ENCODE peak calls at places on chromosomes 5 and 9, in nine cellular contexts. C is aorta, L is adipocyte, D is tibial artery, E is MM.1S, A is iPS DF 6.9, F is A549, R is kidney, Q is PC-9. G is an unnamed sample.

GRCh38 chr5:129904102-129904666 is at the start of gene CHSY3:
- DNase-seq in L (peak; percentile 96), Q (peak; percentile 52), D (peak; percentile 95), A (no peak), C (peak; percentile 96), E (peak; percentile 83), F (peak; percentile 40), R (peak; percentile 95), G (no peak)

GRCh38 chr9:76353280-76353679 is 40.9 kb downstream of the RFK start:
- DNase-seq in E (no peak), Q (peak; percentile 59), D (no peak), C (no peak), R (no peak), A (no peak), F (no peak), L (no peak), G (no peak)

GRCh38 chr5:126419102-126419501 is 4.1 kb upstream of the GRAMD2B start:
- DNase-seq in D (no peak), C (no peak), L (no peak), F (no peak), E (no peak), R (no peak), Q (no peak), A (no peak), G (no peak)

GRCh38 chr9:75121914-75122558 is 33.7 kb downstream of the OSTF1 start:
- DNase-seq in A (no peak), F (no peak), R (no peak), C (no peak), E (no peak), D (no peak), Q (no peak), L (no peak), G (no peak)

GRCh38 chr9:95341262-95342011 is 23.9 kb upstream of the FANCC start:
- DNase-seq in Q (peak; percentile 52), E (no peak), C (no peak), D (no peak), L (peak; percentile 22), R (no peak), F (no peak), A (no peak), G (no peak)

GRCh38 chr5:106876665-106877194 is 794.0 kb downstream of the EFNA5 start:
- DNase-seq in E (no peak), C (no peak), D (no peak), L (no peak), A (peak; percentile 25), F (no peak), R (no peak), Q (no peak), G (no peak)

GRCh38 chr9:131697097-131697496 is 42.8 kb downstream of the RAPGEF1 start:
- DNase-seq in A (no peak), E (no peak), D (no peak), C (no peak), F (no peak), R (peak; percentile 93), Q (no peak), L (peak; percentile 14), G (no peak)

GRCh38 chr9:76576344-76576743 is 117.4 kb downstream of the GCNT1 start:
- DNase-seq in E (no peak), A (no peak), L (peak; percentile 76), D (no peak), R (no peak), Q (no peak), F (no peak), C (no peak), G (peak; percentile 3)

GRCh38 chr5:170546257-170546656 is 42.4 kb downstream of the KCNIP1 start:
- DNase-seq in E (no peak), A (no peak), Q (no peak), D (no peak), R (no peak), C (no peak), L (no peak), F (no peak), G (no peak)

GRCh38 chr5:58773744-58774441 is 191.0 kb downstream of the RAB3C start:
- DNase-seq in C (no peak), A (no peak), L (no peak), E (no peak), D (no peak), R (no peak), F (no peak), Q (no peak), G (no peak)

DNA sequence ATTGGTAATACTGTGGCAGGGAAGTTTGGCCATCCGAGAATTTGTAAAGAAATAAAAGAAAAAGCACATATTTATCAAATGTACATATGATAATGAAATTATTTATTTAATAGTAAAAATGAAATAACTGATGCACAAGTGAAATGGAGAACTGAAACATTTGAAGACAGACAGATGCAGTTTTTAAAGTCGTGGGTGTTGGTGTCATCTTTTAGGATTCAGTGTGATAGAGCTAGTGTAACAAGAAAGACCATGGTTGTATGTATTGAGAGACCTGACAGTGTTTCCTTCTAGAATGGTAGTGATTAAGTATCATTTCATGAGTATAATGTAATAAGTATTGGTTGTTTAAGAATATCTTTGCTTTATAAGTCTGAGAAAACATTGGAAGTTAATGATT is 2.4 kb downstream of the SEC61B start:
- DNase-seq in C (no peak), A (no peak), E (no peak), R (no peak), Q (no peak), D (no peak), F (no peak), L (no peak), G (no peak)
- H3K4me1 ChIP-seq in C (no peaks in the 10 kb centered on the region), A (no peaks in the 10 kb centered on the region), E (peaks cover 15% of the 10 kb centered on the region), R (peaks cover 7% of the 10 kb centered on the region), Q (peaks cover 26% of the 10 kb centered on the region), D (peaks cover 47% of the 10 kb centered on the region), F (peaks cover 20% of the 10 kb centered on the region), L (peaks cover 45% of the 10 kb centered on the region), G (peaks cover 19% of the 10 kb centered on the region)

DNA sequence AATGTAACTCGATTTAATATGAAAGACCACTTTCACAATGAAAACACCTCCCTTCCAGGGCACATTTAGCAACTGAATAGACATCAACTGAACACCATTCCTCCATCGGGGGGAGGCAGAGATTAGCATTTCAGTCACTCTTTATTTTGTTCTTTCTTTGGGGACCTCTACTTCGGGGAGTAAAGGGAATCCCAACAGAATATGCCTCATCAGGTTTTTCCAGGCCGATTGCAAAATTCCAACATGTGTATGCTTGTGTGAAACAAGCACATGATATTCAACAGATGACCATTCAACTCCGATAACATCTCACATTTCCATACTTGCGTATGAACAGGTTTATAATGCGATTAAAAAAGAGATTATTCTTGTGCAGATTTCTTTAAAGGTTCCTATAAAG is 124.2 kb upstream of the RETREG1 start:
- DNase-seq in A (no peak), R (no peak), F (no peak), L (peak; percentile 26), E (no peak), D (no peak), C (no peak), Q (no peak), G (no peak)
- H3K4me3 ChIP-seq in A (peak overlapping the region; percentile 41), R (no peak overlapping the region), F (no peak overlapping the region), L (peak overlapping the region; percentile 70), E (no peak overlapping the region), D (no peak overlapping the region), C (no peak overlapping the region), Q (no peak overlapping the region), G (no peak overlapping the region)

GRCh38 chr5:1516615-1517601 is 6.9 kb downstream of the LPCAT1 start:
- DNase-seq in D (peak; percentile 63), L (peak; percentile 66), Q (peak; percentile 86), A (no peak), E (no peak), R (peak; percentile 79), C (peak; percentile 76), F (peak; percentile 33), G (no peak)

GRCh38 chr5:1515311-1515920 is 8.3 kb downstream of the LPCAT1 start:
- DNase-seq in Q (no peak), A (no peak), C (peak; percentile 67), R (peak; percentile 63), D (peak; percentile 40), L (no peak), E (no peak), F (no peak), G (no peak)

GRCh38 chr5:1514027-1514818 is 9.5 kb downstream of the LPCAT1 start:
- DNase-seq in C (peak; percentile 59), Q (no peak), A (no peak), E (no peak), F (no peak), D (peak; percentile 59), R (peak; percentile 59), L (no peak), G (no peak)

GRCh38 chr5:1517838-1518237 is 5.9 kb downstream of the LPCAT1 start:
- DNase-seq in C (peak; percentile 75), D (peak; percentile 52), F (no peak), E (no peak), Q (no peak), R (peak; percentile 61), A (no peak), L (no peak), G (no peak)

DNA sequence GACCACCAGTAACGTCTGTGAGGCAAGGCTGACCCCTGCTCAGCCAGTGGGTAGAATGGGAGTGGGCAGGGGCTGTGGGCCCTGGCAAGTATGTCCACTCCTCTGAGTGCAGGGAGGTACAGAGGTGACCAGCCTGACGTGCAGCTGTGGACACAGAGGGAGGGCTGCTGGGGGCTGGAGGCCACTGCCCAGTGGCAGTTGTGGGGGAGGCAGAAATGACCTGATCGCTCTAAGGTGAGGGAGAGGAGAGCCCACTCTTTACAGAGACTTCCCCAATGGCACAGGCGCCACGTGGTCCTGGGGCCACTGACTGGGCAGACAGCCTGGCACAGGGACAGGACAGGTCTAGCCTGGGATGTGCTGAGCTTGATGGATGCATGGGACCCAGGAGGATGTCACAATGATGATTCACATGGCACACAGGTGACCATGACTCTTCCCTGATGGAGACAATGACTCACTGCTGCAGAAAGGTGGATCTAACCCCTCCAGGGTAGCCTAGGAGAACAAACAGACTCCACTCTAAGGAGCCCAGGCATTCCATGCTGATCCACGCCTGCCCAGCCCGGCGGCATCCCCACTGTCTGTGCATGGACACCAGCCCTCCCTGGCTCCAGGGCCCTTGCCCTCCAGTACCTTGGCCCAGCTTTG is 7.7 kb downstream of the LPCAT1 start:
- DNase-seq in L (no peak), E (no peak), R (peak; percentile 64), D (peak; percentile 50), C (peak; percentile 47), F (peak; percentile 93), A (no peak), Q (peak; percentile 100), G (no peak)
- H3K4me1 ChIP-seq in L (peaks cover 13% of the 10 kb centered on the region), E (peaks cover 60% of the 10 kb centered on the region), R (no peaks in the 10 kb centered on the region), D (peaks cover 7% of the 10 kb centered on the region), C (no peaks in the 10 kb centered on the region), F (peaks cover 83% of the 10 kb centered on the region), A (peaks cover 36% of the 10 kb centered on the region), Q (peaks cover 64% of the 10 kb centered on the region), G (peaks cover 6% of the 10 kb centered on the region)

DNA sequence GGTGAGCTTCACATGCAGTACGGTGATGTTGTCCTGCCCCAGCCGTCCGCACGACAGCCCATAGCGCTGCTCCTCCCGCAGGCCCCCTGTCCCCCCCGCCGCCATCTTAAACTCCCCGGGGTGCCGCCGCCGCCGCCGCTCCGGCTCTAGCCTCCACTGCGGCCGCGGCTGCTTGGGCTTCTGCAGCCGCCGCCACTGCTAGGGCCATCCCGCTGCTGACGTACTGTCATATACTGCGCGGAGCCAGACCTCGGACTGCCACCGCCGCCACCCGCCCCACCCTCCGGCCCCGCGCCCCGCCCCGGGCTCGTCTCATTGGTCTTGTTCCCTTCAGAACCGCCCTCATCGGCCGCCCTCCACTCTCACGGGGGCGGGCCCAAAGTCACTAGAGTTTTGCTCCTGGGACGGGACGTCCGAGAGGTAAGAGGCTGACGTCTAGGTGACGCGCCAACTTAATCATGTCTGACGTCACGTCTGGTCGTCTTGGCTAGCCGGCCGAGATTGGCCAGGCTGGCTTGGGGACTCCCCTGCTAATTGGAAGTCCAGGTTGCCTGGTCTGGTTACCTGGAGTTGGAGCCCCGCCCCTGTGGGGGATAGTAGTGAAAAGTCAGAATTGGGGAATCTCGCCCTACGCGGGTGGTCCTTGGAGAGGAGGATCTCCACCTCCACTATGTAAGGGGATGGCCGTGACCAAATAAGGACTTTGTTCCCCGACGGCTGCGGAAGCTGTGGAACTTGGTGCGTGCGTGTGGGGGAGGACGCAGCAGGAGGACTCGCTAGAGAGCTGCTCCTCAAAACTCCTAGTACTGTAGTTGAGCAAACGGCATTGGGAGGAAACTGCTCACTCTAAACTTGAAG is at the start of gene ELL2:
- DNase-seq in L (peak; percentile 99), R (peak; percentile 99), C (peak; percentile 100), E (peak; percentile 98), Q (peak; percentile 98), A (peak; percentile 97), F (peak; percentile 96), D (peak; percentile 100), G (peak; percentile 98)
- H3K4me3 ChIP-seq in L (peak within 1 kb of the TSS; percentile 99), R (peak within 1 kb of the TSS; percentile 87), C (peak within 1 kb of the TSS; percentile 79), E (peak within 1 kb of the TSS; percentile 96), Q (peak within 1 kb of the TSS; percentile 65), A (peak within 1 kb of the TSS; percentile 97), F (peak within 1 kb of the TSS; percentile 67), D (peak within 1 kb of the TSS; percentile 98), G (peak within 1 kb of the TSS; percentile 89)

G was measured in effector memory CD4-positive, alpha-beta T cell.